ENCODE peak calls at places on chromosomes 16 and 17, in six cellular contexts. One of them, this sample, is unnamed.

GRCh38 chr17:62703776-62704380 is 76.4 kb downstream of the MRC2 start:
- DNase-seq in AG08395: peak
- DNase-seq in lower lobe of right lung: peak
- DNase-seq in NCI-H345: peak
- DNase-seq in lower leg skin: peak
- DNase-seq in central memory CD4-positive, alpha-beta T cell: peak
- DNase-seq in this sample: peak

GRCh38 chr16:28324235-28324886 is 32.0 kb downstream of the SBK1 start:
- DNase-seq in lower lobe of right lung: no peak
- DNase-seq in NCI-H345: no peak
- DNase-seq in central memory CD4-positive, alpha-beta T cell: no peak
- DNase-seq in AG08395: no peak
- DNase-seq in lower leg skin: no peak
- DNase-seq in this sample: peak

GRCh38 chr17:61002316-61002736 is 324.7 kb downstream of the BCAS3 start:
- DNase-seq in lower leg skin: no peak
- DNase-seq in NCI-H345: peak
- DNase-seq in central memory CD4-positive, alpha-beta T cell: no peak
- DNase-seq in AG08395: peak
- DNase-seq in lower lobe of right lung: no peak
- DNase-seq in this sample: no peak

GRCh38 chr17:60147553-60148241 is 2.1 kb upstream of the CA4 start:
- DNase-seq in lower lobe of right lung: peak
- DNase-seq in central memory CD4-positive, alpha-beta T cell: no peak
- DNase-seq in lower leg skin: no peak
- DNase-seq in NCI-H345: no peak
- DNase-seq in AG08395: no peak
- DNase-seq in this sample: no peak

GRCh38 chr16:30761427-30761927 is 385 bp downstream of the CFAP119 start:
- DNase-seq in central memory CD4-positive, alpha-beta T cell: no peak
- DNase-seq in AG08395: peak
- DNase-seq in lower leg skin: no peak
- DNase-seq in lower lobe of right lung: no peak
- DNase-seq in NCI-H345: peak
- DNase-seq in this sample: peak

GRCh38 chr16:14455577-14455976 is 174.5 kb downstream of the PARN start:
- DNase-seq in lower leg skin: no peak
- DNase-seq in AG08395: no peak
- DNase-seq in NCI-H345: no peak
- DNase-seq in lower lobe of right lung: no peak
- DNase-seq in central memory CD4-positive, alpha-beta T cell: no peak
- DNase-seq in this sample: no peak

GRCh38 chr17:29615048-29615385 is 7.7 kb downstream of the CORO6 start:
- DNase-seq in NCI-H345: no peak
- DNase-seq in central memory CD4-positive, alpha-beta T cell: peak
- DNase-seq in AG08395: no peak
- DNase-seq in lower leg skin: peak
- DNase-seq in lower lobe of right lung: peak
- DNase-seq in this sample: no peak

GRCh38 chr17:40551091-40551873 is 14.0 kb downstream of the CCR7 start:
- DNase-seq in NCI-H345: no peak
- DNase-seq in AG08395: peak
- DNase-seq in lower leg skin: peak
- DNase-seq in central memory CD4-positive, alpha-beta T cell: no peak
- DNase-seq in lower lobe of right lung: peak
- DNase-seq in this sample: no peak

GRCh38 chr17:1423456-1424135 is 23.6 kb upstream of the YWHAE start:
- DNase-seq in lower leg skin: no peak
- DNase-seq in lower lobe of right lung: no peak
- DNase-seq in AG08395: no peak
- DNase-seq in central memory CD4-positive, alpha-beta T cell: no peak
- DNase-seq in NCI-H345: no peak
- DNase-seq in this sample: no peak

GRCh38 chr16:87328846-87329245 is 11.7 kb upstream of the C16orf95 start:
- DNase-seq in central memory CD4-positive, alpha-beta T cell: no peak
- DNase-seq in lower leg skin: no peak
- DNase-seq in AG08395: no peak
- DNase-seq in NCI-H345: no peak
- DNase-seq in lower lobe of right lung: peak
- DNase-seq in this sample: no peak

GRCh38 chr17:57132663-57133062 is 47.6 kb downstream of the AKAP1 start:
- DNase-seq in lower leg skin: no peak
- DNase-seq in AG08395: no peak
- DNase-seq in NCI-H345: no peak
- DNase-seq in lower lobe of right lung: no peak
- DNase-seq in central memory CD4-positive, alpha-beta T cell: no peak
- DNase-seq in this sample: no peak

GRCh38 chr16:75089486-75090202 is 26.9 kb downstream of the LDHD start:
- DNase-seq in NCI-H345: no peak
- DNase-seq in AG08395: no peak
- DNase-seq in lower lobe of right lung: no peak
- DNase-seq in lower leg skin: no peak
- DNase-seq in central memory CD4-positive, alpha-beta T cell: no peak
- DNase-seq in this sample: no peak

GRCh38 chr17:27535975-27536374 is 79.7 kb downstream of the KSR1 start:
- DNase-seq in NCI-H345: no peak
- DNase-seq in central memory CD4-positive, alpha-beta T cell: no peak
- DNase-seq in lower leg skin: no peak
- DNase-seq in AG08395: no peak
- DNase-seq in lower lobe of right lung: no peak
- DNase-seq in this sample: no peak

GRCh38 chr17:8477653-8478441 is 42.2 kb downstream of the NDEL1 start:
- DNase-seq in central memory CD4-positive, alpha-beta T cell: no peak
- DNase-seq in AG08395: no peak
- DNase-seq in lower lobe of right lung: no peak
- DNase-seq in lower leg skin: no peak
- DNase-seq in NCI-H345: no peak
- DNase-seq in this sample: no peak

GRCh38 chr17:79095345-79096055 is 20.9 kb downstream of the ENGASE start:
- DNase-seq in lower lobe of right lung: no peak
- DNase-seq in AG08395: no peak
- DNase-seq in NCI-H345: peak
- DNase-seq in lower leg skin: no peak
- DNase-seq in central memory CD4-positive, alpha-beta T cell: no peak
- DNase-seq in this sample: no peak

GRCh38 chr16:10880609-10881452 is 3.8 kb downstream of the CIITA start:
- DNase-seq in AG08395: no peak
- DNase-seq in lower lobe of right lung: no peak
- DNase-seq in NCI-H345: no peak
- DNase-seq in central memory CD4-positive, alpha-beta T cell: no peak
- DNase-seq in lower leg skin: no peak
- DNase-seq in this sample: no peak

GRCh38 chr17:66755944-66756290 is 79.0 kb upstream of the CACNG5 start:
- DNase-seq in NCI-H345: no peak
- DNase-seq in lower leg skin: no peak
- DNase-seq in central memory CD4-positive, alpha-beta T cell: no peak
- DNase-seq in AG08395: no peak
- DNase-seq in lower lobe of right lung: no peak
- DNase-seq in this sample: no peak

GRCh38 chr16:10922328-10923145 is 19.7 kb downstream of the DEXI start:
- DNase-seq in NCI-H345: no peak
- DNase-seq in lower leg skin: no peak
- DNase-seq in AG08395: peak
- DNase-seq in lower lobe of right lung: peak
- DNase-seq in central memory CD4-positive, alpha-beta T cell: no peak
- DNase-seq in this sample: no peak

GRCh38 chr17:67052720-67053437 is 8.5 kb downstream of the CACNG1 start:
- DNase-seq in NCI-H345: no peak
- DNase-seq in central memory CD4-positive, alpha-beta T cell: no peak
- DNase-seq in lower leg skin: no peak
- DNase-seq in lower lobe of right lung: no peak
- DNase-seq in AG08395: no peak
- DNase-seq in this sample: no peak

GRCh38 chr16:67183627-67184452 is at the start of gene MATCAP1:
- DNase-seq in AG08395: peak
- DNase-seq in central memory CD4-positive, alpha-beta T cell: peak
- DNase-seq in lower lobe of right lung: peak
- DNase-seq in lower leg skin: peak
- DNase-seq in NCI-H345: peak
- DNase-seq in this sample: peak

GRCh38 chr16:87918866-87919680 is 17.3 kb downstream of the CA5A start:
- DNase-seq in NCI-H345: no peak
- DNase-seq in lower leg skin: peak
- DNase-seq in central memory CD4-positive, alpha-beta T cell: no peak
- DNase-seq in AG08395: peak
- DNase-seq in lower lobe of right lung: no peak
- DNase-seq in this sample: no peak

GRCh38 chr16:82231021-82231787 is 61.2 kb upstream of the MPHOSPH6 start:
- DNase-seq in central memory CD4-positive, alpha-beta T cell: no peak
- DNase-seq in lower lobe of right lung: no peak
- DNase-seq in lower leg skin: no peak
- DNase-seq in NCI-H345: peak
- DNase-seq in AG08395: no peak
- DNase-seq in this sample: no peak

GRCh38 chr17:45096141-45096540 is 35.0 kb downstream of the NMT1 start:
- DNase-seq in lower lobe of right lung: no peak
- DNase-seq in AG08395: peak
- DNase-seq in lower leg skin: no peak
- DNase-seq in central memory CD4-positive, alpha-beta T cell: no peak
- DNase-seq in NCI-H345: no peak
- DNase-seq in this sample: no peak

GRCh38 chr17:71022758-71023157 is 853.4 kb downstream of the KCNJ2 start:
- DNase-seq in AG08395: no peak
- DNase-seq in central memory CD4-positive, alpha-beta T cell: no peak
- DNase-seq in lower leg skin: no peak
- DNase-seq in NCI-H345: no peak
- DNase-seq in lower lobe of right lung: no peak
- DNase-seq in this sample: no peak

GRCh38 chr17:7107795-7108559 is 6.6 kb downstream of the ASGR2 start:
- DNase-seq in lower lobe of right lung: peak
- DNase-seq in lower leg skin: no peak
- DNase-seq in central memory CD4-positive, alpha-beta T cell: no peak
- DNase-seq in AG08395: no peak
- DNase-seq in NCI-H345: no peak
- DNase-seq in this sample: no peak

GRCh38 chr17:56781944-56782737 is 51.6 kb downstream of the C17orf67 start:
- DNase-seq in lower lobe of right lung: no peak
- DNase-seq in lower leg skin: no peak
- DNase-seq in AG08395: no peak
- DNase-seq in NCI-H345: no peak
- DNase-seq in central memory CD4-positive, alpha-beta T cell: no peak
- DNase-seq in this sample: no peak